ENCODE peak calls at places on chromosome 22, in seven cellular contexts. One of them, this sample, is unnamed.

GRCh38 chr22:29312218-29313125 is 3.0 kb downstream of the RASL10A start:
- DNase-seq in H1: peak; percentile 46
- DNase-seq in K562: no peak
- DNase-seq in HCT116: no peak
- DNase-seq in SK-N-SH: peak; percentile 29
- DNase-seq in HepG2: no peak
- DNase-seq in GM12878: no peak
- DNase-seq in this sample: no peak

GRCh38 chr22:17213976-17214375 is 5.3 kb downstream of the ADA2 start:
- DNase-seq in H1: peak; percentile 72
- DNase-seq in K562: peak; percentile 51
- DNase-seq in HCT116: peak; percentile 40
- DNase-seq in SK-N-SH: no peak
- DNase-seq in HepG2: peak; percentile 21
- DNase-seq in GM12878: no peak
- DNase-seq in this sample: no peak

GRCh38 chr22:24402460-24403192 is 24.8 kb upstream of the ADORA2A start:
- DNase-seq in H1: no peak
- DNase-seq in K562: no peak
- DNase-seq in HCT116: peak; percentile 82
- DNase-seq in SK-N-SH: peak; percentile 75
- DNase-seq in HepG2: peak; percentile 24
- DNase-seq in GM12878: peak; percentile 33
- DNase-seq in this sample: no peak

GRCh38 chr22:30649430-30650007 is 13.9 kb downstream of the SLC35E4 start:
- DNase-seq in H1: no peak
- DNase-seq in K562: peak; percentile 45
- DNase-seq in HCT116: peak; percentile 78
- DNase-seq in SK-N-SH: no peak
- DNase-seq in HepG2: no peak
- DNase-seq in GM12878: no peak
- DNase-seq in this sample: no peak

GRCh38 chr22:40898850-40899357 is 37.0 kb upstream of the DNAJB7 start:
- DNase-seq in H1: no peak
- DNase-seq in K562: peak; percentile 23
- DNase-seq in HCT116: peak; percentile 23
- DNase-seq in SK-N-SH: peak; percentile 23
- DNase-seq in HepG2: peak; percentile 62
- DNase-seq in GM12878: peak; percentile 44
- DNase-seq in this sample: peak; percentile 60

GRCh38 chr22:28478564-28478963 is 201.1 kb downstream of the TTC28 start:
- DNase-seq in H1: no peak
- DNase-seq in K562: no peak
- DNase-seq in HCT116: no peak
- DNase-seq in SK-N-SH: no peak
- DNase-seq in HepG2: no peak
- DNase-seq in GM12878: no peak
- DNase-seq in this sample: no peak

GRCh38 chr22:17237031-17237668 is 17.9 kb upstream of the ADA2 start:
- DNase-seq in H1: no peak
- DNase-seq in K562: no peak
- DNase-seq in HCT116: no peak
- DNase-seq in SK-N-SH: no peak
- DNase-seq in HepG2: no peak
- DNase-seq in GM12878: peak; percentile 71
- DNase-seq in this sample: no peak

GRCh38 chr22:49155039-49155808 is 672.4 kb downstream of the BRD1 start:
- DNase-seq in H1: no peak
- DNase-seq in K562: no peak
- DNase-seq in HCT116: no peak
- DNase-seq in SK-N-SH: no peak
- DNase-seq in HepG2: no peak
- DNase-seq in GM12878: no peak
- DNase-seq in this sample: no peak

GRCh38 chr22:49565516-49565855 is 262.2 kb downstream of the BRD1 start:
- DNase-seq in H1: no peak
- DNase-seq in K562: no peak
- DNase-seq in HCT116: no peak
- DNase-seq in SK-N-SH: no peak
- DNase-seq in HepG2: no peak
- DNase-seq in GM12878: no peak
- DNase-seq in this sample: no peak

GRCh38 chr22:41021655-41022454 is 70.5 kb upstream of the EP300 start:
- DNase-seq in H1: peak; percentile 84
- DNase-seq in K562: peak; percentile 78
- DNase-seq in HCT116: peak; percentile 41
- DNase-seq in SK-N-SH: peak; percentile 68
- DNase-seq in HepG2: peak; percentile 36
- DNase-seq in GM12878: no peak
- DNase-seq in this sample: peak; percentile 64

GRCh38 chr22:21449531-21450319 is 17.5 kb upstream of the TMEM191C start:
- DNase-seq in H1: peak; percentile 41
- DNase-seq in K562: no peak
- DNase-seq in HCT116: no peak
- DNase-seq in SK-N-SH: no peak
- DNase-seq in HepG2: no peak
- DNase-seq in GM12878: no peak
- DNase-seq in this sample: no peak

GRCh38 chr22:30045901-30046715 is 34.2 kb upstream of the HORMAD2 start:
- DNase-seq in H1: no peak
- DNase-seq in K562: no peak
- DNase-seq in HCT116: no peak
- DNase-seq in SK-N-SH: no peak
- DNase-seq in HepG2: no peak
- DNase-seq in GM12878: no peak
- DNase-seq in this sample: no peak

GRCh38 chr22:19848298-19849224 is 6.1 kb downstream of the GNB1L start:
- DNase-seq in H1: no peak
- DNase-seq in K562: peak; percentile 82
- DNase-seq in HCT116: peak; percentile 32
- DNase-seq in SK-N-SH: no peak
- DNase-seq in HepG2: no peak
- DNase-seq in GM12878: no peak
- DNase-seq in this sample: no peak

GRCh38 chr22:30214703-30215405 is 31.7 kb downstream of the LIF start:
- DNase-seq in H1: no peak
- DNase-seq in K562: no peak
- DNase-seq in HCT116: no peak
- DNase-seq in SK-N-SH: no peak
- DNase-seq in HepG2: no peak
- DNase-seq in GM12878: no peak
- DNase-seq in this sample: no peak

GRCh38 chr22:43505423-43505822 is 93.6 kb downstream of the MPPED1 start:
- DNase-seq in H1: no peak
- DNase-seq in K562: no peak
- DNase-seq in HCT116: no peak
- DNase-seq in SK-N-SH: no peak
- DNase-seq in HepG2: no peak
- DNase-seq in GM12878: no peak
- DNase-seq in this sample: no peak

GRCh38 chr22:33591946-33592345 is 328.3 kb downstream of the LARGE1 start:
- DNase-seq in H1: no peak
- DNase-seq in K562: no peak
- DNase-seq in HCT116: no peak
- DNase-seq in SK-N-SH: no peak
- DNase-seq in HepG2: no peak
- DNase-seq in GM12878: no peak
- DNase-seq in this sample: no peak

GRCh38 chr22:50307891-50308596 is 598 bp upstream of the PLXNB2 start:
- DNase-seq in H1: no peak
- DNase-seq in K562: no peak
- DNase-seq in HCT116: no peak
- DNase-seq in SK-N-SH: no peak
- DNase-seq in HepG2: no peak
- DNase-seq in GM12878: no peak
- DNase-seq in this sample: no peak

GRCh38 chr22:48520888-48521600 is 1306.6 kb downstream of the BRD1 start:
- DNase-seq in H1: no peak
- DNase-seq in K562: peak; percentile 18
- DNase-seq in HCT116: no peak
- DNase-seq in SK-N-SH: no peak
- DNase-seq in HepG2: no peak
- DNase-seq in GM12878: no peak
- DNase-seq in this sample: no peak

GRCh38 chr22:28229566-28230483 is 310.8 kb upstream of the PITPNB start:
- DNase-seq in H1: no peak
- DNase-seq in K562: no peak
- DNase-seq in HCT116: no peak
- DNase-seq in SK-N-SH: no peak
- DNase-seq in HepG2: no peak
- DNase-seq in GM12878: no peak
- DNase-seq in this sample: no peak

GRCh38 chr22:37676691-37677627 is 1.5 kb downstream of the LGALS1 start:
- DNase-seq in H1: peak; percentile 87
- DNase-seq in K562: peak; percentile 69
- DNase-seq in HCT116: peak; percentile 69
- DNase-seq in SK-N-SH: peak; percentile 91
- DNase-seq in HepG2: peak; percentile 75
- DNase-seq in GM12878: no peak
- DNase-seq in this sample: no peak
- TF ChIP-seq JUND in H1: peak; percentile 78
- TF ChIP-seq JUND in K562: peak; percentile 93
- TF ChIP-seq JUND in HCT116: no peak
- TF ChIP-seq JUND in SK-N-SH: peak; percentile 84
- TF ChIP-seq JUND in HepG2: no peak
- TF ChIP-seq JUND in GM12878: no peak
- TF ChIP-seq JUND in this sample: no peak

DNA sequence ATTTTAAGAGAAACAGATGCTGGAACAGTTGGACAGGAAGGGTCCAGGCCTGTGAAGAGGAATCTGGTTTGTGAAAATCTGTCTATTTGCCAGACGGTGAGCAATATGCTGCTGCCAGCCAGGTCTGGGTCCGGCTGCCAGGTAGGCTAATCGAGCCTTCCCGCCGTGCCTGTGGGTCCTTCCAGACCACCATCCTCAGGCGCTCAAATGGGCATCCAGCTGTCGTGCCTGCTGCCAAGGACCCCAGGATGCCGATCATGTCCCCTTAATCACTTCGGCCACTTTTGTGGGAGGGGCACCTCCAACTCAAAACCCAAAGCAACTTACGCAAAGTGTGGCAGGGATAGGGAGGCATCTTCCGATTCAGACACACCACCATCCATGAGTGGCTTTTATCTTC is 528.5 kb downstream of the MIAT start:
- DNase-seq in H1: no peak
- DNase-seq in K562: no peak
- DNase-seq in HCT116: no peak
- DNase-seq in SK-N-SH: peak; percentile 42
- DNase-seq in HepG2: no peak
- DNase-seq in GM12878: no peak
- DNase-seq in this sample: no peak
- TF ChIP-seq JUND in H1: no peak
- TF ChIP-seq JUND in K562: no peak
- TF ChIP-seq JUND in HCT116: no peak
- TF ChIP-seq JUND in SK-N-SH: no peak
- TF ChIP-seq JUND in HepG2: no peak
- TF ChIP-seq JUND in GM12878: no peak
- TF ChIP-seq JUND in this sample: no peak

GRCh38 chr22:47207846-47208554 is 445.6 kb downstream of the TBC1D22A start:
- DNase-seq in H1: peak; percentile 16
- DNase-seq in K562: no peak
- DNase-seq in HCT116: no peak
- DNase-seq in SK-N-SH: no peak
- DNase-seq in HepG2: no peak
- DNase-seq in GM12878: no peak
- DNase-seq in this sample: no peak

GRCh38 chr22:47206185-47206584 is 443.7 kb downstream of the TBC1D22A start:
- DNase-seq in H1: no peak
- DNase-seq in K562: no peak
- DNase-seq in HCT116: no peak
- DNase-seq in SK-N-SH: no peak
- DNase-seq in HepG2: no peak
- DNase-seq in GM12878: no peak
- DNase-seq in this sample: no peak

GRCh38 chr22:47207387-47207786 is 444.9 kb downstream of the TBC1D22A start:
- DNase-seq in H1: no peak
- DNase-seq in K562: no peak
- DNase-seq in HCT116: no peak
- DNase-seq in SK-N-SH: no peak
- DNase-seq in HepG2: no peak
- DNase-seq in GM12878: no peak
- DNase-seq in this sample: no peak

GRCh38 chr22:47205562-47205961 is 443.1 kb downstream of the TBC1D22A start:
- DNase-seq in H1: peak; percentile 1
- DNase-seq in K562: no peak
- DNase-seq in HCT116: no peak
- DNase-seq in SK-N-SH: no peak
- DNase-seq in HepG2: no peak
- DNase-seq in GM12878: no peak
- DNase-seq in this sample: no peak

DNA sequence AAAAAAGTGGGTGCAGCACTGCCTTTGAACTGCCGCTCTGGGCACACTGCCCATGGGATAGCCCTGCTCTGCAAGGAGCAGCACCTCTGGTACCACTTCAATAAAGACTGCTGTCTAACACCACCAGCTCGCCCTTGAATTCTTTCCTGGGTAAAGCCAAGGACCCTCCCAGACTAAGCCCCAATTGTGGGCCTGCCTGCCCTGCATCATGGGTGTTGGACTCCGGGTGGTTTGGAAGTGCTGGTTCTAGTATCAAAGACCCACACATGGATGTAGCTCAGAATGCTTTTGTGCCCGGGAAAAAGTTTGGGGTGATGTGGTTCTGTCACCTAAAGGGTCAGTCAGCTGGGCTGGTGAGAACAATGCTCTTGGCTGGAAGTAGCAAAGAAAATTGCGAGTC is 444.4 kb downstream of the TBC1D22A start:
- DNase-seq in H1: no peak
- DNase-seq in K562: no peak
- DNase-seq in HCT116: no peak
- DNase-seq in SK-N-SH: no peak
- DNase-seq in HepG2: no peak
- DNase-seq in GM12878: no peak
- DNase-seq in this sample: no peak
- TF ChIP-seq JUND in H1: no peak
- TF ChIP-seq JUND in K562: no peak
- TF ChIP-seq JUND in HCT116: no peak
- TF ChIP-seq JUND in SK-N-SH: no peak
- TF ChIP-seq JUND in HepG2: no peak
- TF ChIP-seq JUND in GM12878: no peak
- TF ChIP-seq JUND in this sample: no peak

DNA sequence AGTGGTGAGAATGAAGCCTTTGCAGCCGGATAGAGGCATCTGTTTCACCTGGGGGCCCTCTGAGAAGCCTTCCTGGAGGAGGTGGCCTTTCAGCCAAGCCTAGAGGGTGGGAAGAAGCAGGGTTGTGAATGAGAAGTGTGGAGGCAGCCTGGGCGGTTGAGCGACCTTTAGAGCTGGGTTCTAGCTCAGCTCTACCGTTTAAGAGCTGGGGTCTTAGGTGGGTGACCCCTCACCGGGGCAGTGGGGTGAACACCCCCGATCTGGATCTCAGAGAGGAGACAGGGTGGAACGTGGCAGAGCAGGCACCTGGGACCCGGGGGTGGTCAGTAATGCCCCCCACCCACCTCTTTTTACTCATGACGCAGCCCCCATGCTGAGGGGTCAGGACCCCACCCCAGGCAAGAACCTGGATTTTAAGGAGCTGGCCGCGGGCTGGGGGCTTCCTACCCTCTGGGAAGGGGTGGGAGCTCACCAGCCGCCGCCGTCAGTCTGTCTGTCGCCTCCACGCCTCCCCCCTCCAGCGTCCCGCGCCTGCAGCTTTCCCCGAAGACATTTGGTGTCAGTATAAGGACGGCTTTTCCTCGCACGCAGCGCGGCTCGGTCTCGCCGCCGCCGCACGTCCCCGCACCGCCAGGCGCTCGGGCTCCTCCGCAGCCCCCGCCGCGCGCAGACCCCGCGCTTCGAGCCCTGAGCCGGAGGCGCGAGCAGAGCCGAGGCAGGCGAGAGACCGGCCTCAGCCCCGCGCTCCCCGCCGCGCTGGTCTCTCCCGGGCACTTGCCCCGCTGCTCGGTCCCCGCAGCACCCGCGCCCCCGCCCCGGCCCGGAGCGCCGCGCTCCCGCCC is 13.4 kb upstream of the CACNA1I start:
- DNase-seq in H1: no peak
- DNase-seq in K562: peak; percentile 58
- DNase-seq in HCT116: no peak
- DNase-seq in SK-N-SH: peak; percentile 71
- DNase-seq in HepG2: no peak
- DNase-seq in GM12878: no peak
- DNase-seq in this sample: peak; percentile 51
- TF ChIP-seq JUND in H1: no peak
- TF ChIP-seq JUND in K562: no peak
- TF ChIP-seq JUND in HCT116: no peak
- TF ChIP-seq JUND in SK-N-SH: no peak
- TF ChIP-seq JUND in HepG2: no peak
- TF ChIP-seq JUND in GM12878: no peak
- TF ChIP-seq JUND in this sample: no peak